ENCODE peak calls at places on chromosome 10, in eight cellular contexts. R is astrocyte of the cerebellum; V is Panc1; G is AG04450; E is heart right ventricle; I is CD8-positive, alpha-beta memory T cell; Z is lower leg skin; T is AG04449. F is an unnamed sample.

GRCh38 chr10:26259341-26259740 is 42.8 kb downstream of the GAD2 start:
- DNase-seq in R (no peak), V (no peak), G (no peak), E (no peak), I (no peak), Z (no peak), T (no peak), F (no peak)

GRCh38 chr10:128326251-128326650 is 200.0 kb upstream of the MKI67 start:
- DNase-seq in R (no peak), V (no peak), G (no peak), E (no peak), I (no peak), Z (peak), T (no peak), F (no peak)

GRCh38 chr10:48625013-48625412 is 20.1 kb upstream of the ARHGAP22 start:
- DNase-seq in R (no peak), V (no peak), G (no peak), E (no peak), I (no peak), Z (peak), T (no peak), F (no peak)

GRCh38 chr10:114393482-114393881 is 10.8 kb downstream of the AFAP1L2 start:
- DNase-seq in R (no peak), V (no peak), G (no peak), E (no peak), I (no peak), Z (no peak), T (no peak), F (no peak)

GRCh38 chr10:130012129-130012528 is 48.1 kb upstream of the EBF3 start:
- DNase-seq in R (no peak), V (no peak), G (no peak), E (no peak), I (no peak), Z (no peak), T (no peak), F (no peak)

GRCh38 chr10:73218466-73219191 is 28.4 kb downstream of the DNAJC9 start:
- DNase-seq in R (peak), V (no peak), G (no peak), E (no peak), I (no peak), Z (no peak), T (no peak), F (peak)

GRCh38 chr10:31166606-31167005 is 134.9 kb upstream of the ZNF438 start:
- DNase-seq in R (no peak), V (no peak), G (no peak), E (no peak), I (no peak), Z (no peak), T (no peak), F (no peak)

GRCh38 chr10:110175406-110175805 is 32.0 kb upstream of the MXI1 start:
- DNase-seq in R (no peak), V (no peak), G (no peak), E (no peak), I (no peak), Z (peak), T (no peak), F (no peak)

GRCh38 chr10:132255489-132256344 is 52.0 kb downstream of the STK32C start:
- DNase-seq in R (no peak), V (no peak), G (no peak), E (no peak), I (no peak), Z (no peak), T (no peak), F (no peak)

GRCh38 chr10:104488046-104488832 is 134.6 kb downstream of the CFAP58 start:
- DNase-seq in R (no peak), V (no peak), G (no peak), E (no peak), I (no peak), Z (no peak), T (no peak), F (no peak)

GRCh38 chr10:37495415-37495814 is 362.0 kb downstream of the ZNF248 start:
- DNase-seq in R (no peak), V (no peak), G (no peak), E (no peak), I (no peak), Z (no peak), T (no peak), F (peak)

GRCh38 chr10:34981834-34982233 is 108.3 kb downstream of the CUL2 start:
- DNase-seq in R (no peak), V (no peak), G (no peak), E (no peak), I (no peak), Z (no peak), T (no peak), F (no peak)

GRCh38 chr10:70348228-70348850 is 34.1 kb downstream of the LRRC20 start:
- DNase-seq in R (no peak), V (no peak), G (no peak), E (peak), I (no peak), Z (no peak), T (no peak), F (peak)

GRCh38 chr10:79024296-79024695 is 44.5 kb upstream of the ZMIZ1 start:
- DNase-seq in R (no peak), V (no peak), G (no peak), E (no peak), I (no peak), Z (peak), T (no peak), F (no peak)

GRCh38 chr10:132889091-132889490 is 53.3 kb downstream of the CFAP46 start:
- DNase-seq in R (no peak), V (no peak), G (no peak), E (peak), I (no peak), Z (peak), T (no peak), F (no peak)

GRCh38 chr10:68566955-68567354 is 6.8 kb downstream of the TET1 start:
- DNase-seq in R (no peak), V (no peak), G (no peak), E (no peak), I (no peak), Z (no peak), T (no peak), F (no peak)

GRCh38 chr10:31345886-31346285 is 26.9 kb downstream of the ZEB1 start:
- DNase-seq in R (no peak), V (no peak), G (no peak), E (no peak), I (no peak), Z (no peak), T (no peak), F (no peak)

GRCh38 chr10:89891006-89891405 is 189.6 kb downstream of the KIF20B start:
- DNase-seq in R (no peak), V (no peak), G (no peak), E (no peak), I (no peak), Z (no peak), T (no peak), F (no peak)

GRCh38 chr10:89887830-89888229 is 186.4 kb downstream of the KIF20B start:
- DNase-seq in R (no peak), V (no peak), G (no peak), E (no peak), I (no peak), Z (no peak), T (no peak), F (no peak)

GRCh38 chr10:89889610-89890009 is 188.2 kb downstream of the KIF20B start:
- DNase-seq in R (no peak), V (no peak), G (no peak), E (no peak), I (no peak), Z (no peak), T (no peak), F (no peak)

GRCh38 chr10:89887406-89887805 is 186.0 kb downstream of the KIF20B start:
- DNase-seq in R (no peak), V (no peak), G (no peak), E (no peak), I (no peak), Z (no peak), T (no peak), F (no peak)

DNA sequence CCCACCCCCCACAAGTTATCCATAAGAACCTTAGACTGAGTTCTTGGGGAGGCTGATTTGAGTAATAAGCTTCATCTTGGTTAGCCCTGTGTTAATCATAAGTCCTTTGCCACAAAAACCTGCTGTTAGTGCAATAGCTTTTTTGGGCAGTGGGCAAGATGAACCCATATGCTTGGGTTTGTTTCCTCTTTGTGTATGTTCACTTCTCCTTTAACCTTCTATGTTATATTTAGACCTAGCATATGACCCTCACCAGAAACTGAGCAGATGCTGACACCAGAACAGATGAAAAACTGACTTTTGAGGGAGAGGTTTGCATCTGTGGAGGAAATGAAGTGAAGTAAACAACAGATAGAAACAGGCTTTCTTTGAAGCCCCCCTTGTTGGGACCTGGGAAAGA is 187.3 kb downstream of the KIF20B start:
- DNase-seq in R (no peak), V (no peak), G (no peak), E (no peak), I (no peak), Z (no peak), T (no peak), F (no peak)
- H3K4me3 ChIP-seq in R (no peak), V (no peak), G (no peak), E (no peak), I (no peak), Z (no peak), T (no peak), F (no peak)

DNA sequence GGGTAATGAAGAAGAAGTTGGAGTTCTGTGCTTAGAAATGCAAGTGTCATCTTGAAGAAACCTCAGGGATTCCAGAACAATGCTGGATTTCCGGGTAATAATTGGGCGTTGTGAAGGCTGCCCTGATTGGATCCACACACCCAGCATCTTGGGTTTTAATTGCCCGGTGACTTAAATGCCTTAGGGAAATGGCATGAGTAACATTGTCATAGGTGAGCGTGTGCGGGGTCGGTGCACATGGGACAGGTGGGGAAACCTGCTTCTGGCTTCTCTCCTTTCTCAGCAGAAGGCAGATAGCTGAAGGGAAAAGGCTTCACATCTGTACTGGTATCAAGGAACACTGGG is 15.2 kb upstream of the CAMK1D start:
- DNase-seq in R (no peak), V (no peak), G (no peak), E (no peak), I (no peak), Z (no peak), T (no peak), F (no peak)
- H3K4me3 ChIP-seq in R (no peak), V (no peak), G (no peak), E (no peak), I (no peak), Z (no peak), T (no peak), F (no peak)

DNA sequence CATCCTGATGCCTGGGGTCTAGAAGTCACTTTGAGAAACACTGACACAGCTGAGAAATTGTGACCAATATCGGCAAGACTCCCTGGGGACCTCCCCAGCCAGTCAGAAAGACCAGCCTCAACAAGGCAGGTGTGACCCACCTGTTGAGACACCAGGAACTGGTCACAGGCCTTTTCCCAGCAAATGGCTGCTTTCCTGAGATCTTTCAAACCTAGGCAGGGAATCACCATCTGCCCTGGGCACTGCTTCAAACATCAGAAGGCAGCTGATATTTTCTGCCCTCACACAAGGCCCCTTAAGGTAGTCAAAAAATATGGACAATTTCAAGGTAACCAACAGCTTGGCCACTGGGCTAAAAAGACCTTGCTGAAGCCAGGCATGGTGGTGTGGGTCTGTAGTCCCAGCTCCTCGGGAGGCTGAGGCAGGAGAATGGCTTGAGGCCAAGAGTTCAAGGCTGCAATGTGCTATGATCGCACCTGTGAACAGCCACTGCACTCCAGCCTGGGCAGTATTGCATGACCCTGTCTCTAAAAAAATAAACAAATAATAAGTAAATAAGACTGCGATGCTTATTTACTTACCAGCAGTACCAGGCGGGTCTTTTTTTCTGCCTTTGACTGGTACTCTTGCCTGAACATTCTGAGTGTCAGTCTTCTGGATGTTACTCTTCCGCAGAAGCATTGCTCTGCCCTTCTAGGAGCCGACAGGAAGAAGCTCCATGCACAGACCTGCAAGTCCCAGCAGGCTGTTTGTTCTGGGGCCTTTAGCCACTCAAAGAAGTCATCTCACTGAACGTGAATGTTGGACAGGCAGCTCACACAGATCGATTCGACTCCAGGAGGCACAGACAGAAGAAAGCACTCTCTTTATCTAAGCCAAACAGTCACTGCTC is 59.7 kb downstream of the SORBS1 start:
- DNase-seq in R (no peak), V (no peak), G (no peak), E (no peak), I (no peak), Z (no peak), T (no peak), F (no peak)
- H3K4me3 ChIP-seq in R (no peak), V (no peak), G (no peak), E (no peak), I (no peak), Z (no peak), T (no peak), F (no peak)

DNA sequence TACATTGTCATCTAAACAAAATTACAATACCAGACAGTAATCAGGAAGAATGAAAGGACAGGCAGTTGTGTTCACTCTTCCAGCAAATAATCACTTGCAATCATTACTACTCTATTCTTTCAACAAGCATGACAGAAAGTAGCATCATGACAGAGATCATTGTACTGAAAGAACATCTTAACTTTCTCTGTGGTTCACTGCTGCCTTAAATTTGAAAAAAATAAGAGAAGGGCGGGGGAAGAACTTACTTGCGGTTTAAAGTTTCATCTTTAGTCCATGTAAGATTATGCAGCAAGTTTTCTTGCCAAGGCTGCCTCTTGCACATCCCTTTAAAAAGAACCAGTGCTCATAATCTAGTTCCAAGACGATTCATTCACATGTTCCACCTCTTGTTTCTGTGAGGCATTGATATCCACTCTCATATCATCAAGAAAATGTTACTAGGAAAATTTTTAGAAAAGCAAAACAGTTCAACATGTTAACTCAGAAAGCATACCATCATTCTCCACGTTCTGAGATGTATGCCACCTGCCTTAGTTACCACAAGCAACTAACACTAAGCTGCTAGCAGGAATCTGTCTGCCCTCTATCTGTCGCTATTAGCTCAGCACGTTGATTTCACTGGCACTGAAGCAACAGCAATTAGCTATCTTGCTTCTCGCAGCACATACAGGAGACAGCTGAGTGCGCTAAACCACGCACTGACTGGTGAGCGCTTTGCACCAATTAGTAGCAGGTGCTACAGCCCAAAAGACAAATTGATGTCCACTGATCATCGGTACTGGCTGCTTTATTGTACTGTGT is at the start of gene PCDH15:
- DNase-seq in R (peak), V (peak), G (no peak), E (no peak), I (no peak), Z (no peak), T (no peak), F (peak)
- H3K4me3 ChIP-seq in R (no peak), V (no peak), G (no peak), E (no peak), I (no peak), Z (no peak), T (no peak), F (no peak)

DNA sequence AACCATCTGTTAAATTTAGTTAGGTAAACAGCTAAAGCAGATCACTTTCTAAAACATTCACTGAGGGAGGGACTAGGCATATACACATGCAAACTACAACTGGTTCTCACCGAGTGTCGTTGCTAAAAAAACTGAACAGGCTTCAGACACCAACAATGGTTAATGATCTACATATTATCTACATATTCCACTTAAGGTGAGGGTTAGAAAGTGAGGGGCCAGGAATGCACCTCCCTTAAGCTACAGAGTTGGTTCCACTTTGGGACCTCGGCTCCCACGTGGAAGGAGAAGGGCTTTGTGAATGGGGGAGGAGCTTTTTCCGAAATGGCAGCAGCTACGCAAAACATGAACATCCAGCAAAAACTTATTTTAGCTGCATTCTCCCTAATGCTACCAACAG is 5.8 kb downstream of the CTBP2 start:
- DNase-seq in R (no peak), V (no peak), G (no peak), E (no peak), I (no peak), Z (no peak), T (no peak), F (no peak)
- H3K4me3 ChIP-seq in R (no peak), V (peak), G (no peak), E (peak), I (no peak), Z (no peak), T (peak), F (no peak)

GRCh38 chr10:88108115-88108610 is 244.7 kb downstream of the PTEN start:
- DNase-seq in R (no peak), V (no peak), G (no peak), E (no peak), I (no peak), Z (no peak), T (no peak), F (peak)
- H3K4me3 ChIP-seq in R (no peak), V (no peak), G (no peak), E (no peak), I (no peak), Z (no peak), T (no peak), F (no peak)

DNA sequence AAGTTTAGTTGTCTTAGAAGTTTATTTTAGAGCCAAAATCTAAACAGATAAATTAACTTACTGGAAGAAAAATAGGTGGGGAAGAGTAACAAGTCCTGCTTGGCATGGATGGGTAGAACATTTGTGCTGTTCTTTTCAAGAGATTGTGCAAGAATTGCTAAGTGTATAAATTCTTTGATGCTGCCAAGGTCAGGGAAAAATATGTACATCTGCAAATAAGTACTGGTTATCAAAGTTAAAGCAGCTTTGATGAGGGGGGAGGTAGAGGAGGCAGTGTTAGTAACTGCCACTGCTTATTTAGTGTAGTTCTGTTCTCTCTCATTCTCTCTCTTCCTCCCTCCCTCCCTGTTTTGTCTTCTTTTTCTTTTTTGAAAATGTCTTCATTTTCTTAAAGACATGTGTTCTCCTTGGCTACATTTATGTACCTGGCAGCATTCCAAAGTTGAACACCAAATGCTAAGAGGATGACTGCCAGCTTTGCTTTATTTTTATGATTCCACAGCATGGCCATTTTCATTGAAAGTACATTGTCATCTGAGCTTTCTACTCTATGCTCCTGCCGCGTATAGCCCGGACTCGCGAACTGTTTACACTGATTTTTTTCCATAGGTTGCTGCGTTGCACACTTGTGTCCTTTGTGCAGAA is 18.6 kb downstream of the CACNB2 start:
- DNase-seq in R (no peak), V (no peak), G (no peak), E (no peak), I (no peak), Z (no peak), T (no peak), F (no peak)
- H3K4me3 ChIP-seq in R (no peak), V (no peak), G (no peak), E (no peak), I (no peak), Z (no peak), T (no peak), F (no peak)

GRCh38 chr10:15439381-15439837 is 68.3 kb upstream of the FAM171A1 start:
- DNase-seq in R (no peak), V (no peak), G (no peak), E (peak), I (no peak), Z (no peak), T (no peak), F (no peak)
- H3K4me3 ChIP-seq in R (no peak), V (peak), G (peak), E (peak), I (no peak), Z (no peak), T (peak), F (no peak)